ENCODE peak calls at places on chromosome 10, in four cellular contexts. X is mucosa of descending colon, E is EH, G is AG08395. B is an unnamed sample.

GRCh38 chr10:102460836-102461186 is 9.5 kb upstream of the C10orf95 start:
- DNase-seq in E (no peak), X (no peak), G (no peak), B (no peak)

GRCh38 chr10:82643601-82644000 is 768.6 kb downstream of the NRG3 start:
- DNase-seq in E (no peak), X (no peak), G (no peak), B (peak)

GRCh38 chr10:11505636-11506035 is 105.8 kb downstream of the USP6NL start:
- DNase-seq in E (no peak), G (no peak), X (no peak), B (no peak)

GRCh38 chr10:110443239-110444008 is 54.3 kb upstream of the DUSP5 start:
- DNase-seq in E (no peak), X (no peak), G (no peak), B (no peak)

GRCh38 chr10:114239117-114239993 is at the start of gene VWA2:
- DNase-seq in G (no peak), E (no peak), X (peak), B (peak)

GRCh38 chr10:101142533-101143353 is 11.6 kb downstream of the TLX1 start:
- DNase-seq in E (no peak), G (no peak), X (no peak), B (no peak)

GRCh38 chr10:132383751-132384181 is 13.2 kb upstream of the PWWP2B start:
- DNase-seq in X (peak), E (no peak), G (no peak), B (peak)

GRCh38 chr10:63977329-63977923 is 456.2 kb downstream of the REEP3 start:
- DNase-seq in E (peak), G (peak), X (no peak), B (no peak)

GRCh38 chr10:69456880-69457693 is 5.8 kb downstream of the TSPAN15 start:
- DNase-seq in E (peak), G (no peak), X (no peak), B (no peak)

GRCh38 chr10:95531041-95531809 is 29.9 kb downstream of the SORBS1 start:
- DNase-seq in E (no peak), G (no peak), X (no peak), B (no peak)

GRCh38 chr10:24920907-24921881 is 31.2 kb downstream of the PRTFDC1 start:
- DNase-seq in X (no peak), G (peak), E (peak), B (peak)

GRCh38 chr10:11326919-11327318 is 284.5 kb downstream of the USP6NL start:
- DNase-seq in X (no peak), E (no peak), G (no peak), B (no peak)

GRCh38 chr10:17227367-17228080 is 517 bp upstream of the VIM start:
- DNase-seq in E (peak), G (peak), X (no peak), B (no peak)

GRCh38 chr10:30284860-30285594 is 64.1 kb downstream of the MTPAP start:
- DNase-seq in E (peak), G (peak), X (no peak), B (no peak)

GRCh38 chr10:132329565-132330485 is 2.2 kb upstream of the LRRC27 start:
- DNase-seq in E (peak), G (peak), X (no peak), B (no peak)

GRCh38 chr10:3482200-3482993 is 302.6 kb downstream of the KLF6 start:
- DNase-seq in E (peak), X (no peak), G (peak), B (no peak)

GRCh38 chr10:48608279-48608681 is 3.4 kb upstream of the ARHGAP22 start:
- DNase-seq in X (no peak), G (no peak), E (no peak), B (no peak)

GRCh38 chr10:126088144-126088543 is 191.8 kb downstream of the FANK1 start:
- DNase-seq in E (peak), G (peak), X (no peak), B (no peak)

GRCh38 chr10:125152646-125153368 is 7.6 kb downstream of the CTBP2 start:
- DNase-seq in X (peak), G (peak), E (peak), B (peak)

GRCh38 chr10:101506829-101507228 is 81.2 kb downstream of the POLL start:
- DNase-seq in E (no peak), X (no peak), G (no peak), B (no peak)

GRCh38 chr10:50469778-50470193 is 154.0 kb downstream of the SGMS1 start:
- DNase-seq in E (peak), G (no peak), X (no peak), B (no peak)

GRCh38 chr10:89242840-89243586 is 8.6 kb downstream of the LIPA start:
- DNase-seq in E (no peak), X (no peak), G (no peak), B (no peak)

GRCh38 chr10:98038333-98038732 is 7.9 kb upstream of the CRTAC1 start:
- DNase-seq in E (no peak), G (no peak), X (no peak), B (no peak)

GRCh38 chr10:58512470-58513188 is at the start of gene BICC1:
- DNase-seq in X (peak), G (peak), E (peak), B (peak)

GRCh38 chr10:58622286-58622685 is 109.6 kb downstream of the BICC1 start:
- DNase-seq in X (no peak), E (peak), G (no peak), B (no peak)

B was measured in left ventricle myocardium superior.